ENCODE peak calls at places on chromosomes 16 and 17, in eight cellular contexts. I, M, R, S, F, U, J and O are unnamed samples.

GRCh38 chr17:66576473-66576872 is 258.4 kb upstream of the CACNG5 start:
- DNase-seq in I (no peak), M (no peak), R (no peak), S (no peak), F (no peak), U (no peak), J (no peak), O (no peak)

GRCh38 chr17:61599608-61600007 is 8.6 kb upstream of the NACA2 start:
- DNase-seq in I (no peak), M (no peak), R (no peak), S (no peak), F (no peak), U (no peak), J (no peak), O (no peak)

GRCh38 chr17:11278186-11278983 is 37.4 kb downstream of the SHISA6 start:
- DNase-seq in I (no peak), M (no peak), R (no peak), S (no peak), F (no peak), U (no peak), J (no peak), O (peak)

GRCh38 chr17:61926831-61927210 is 961 bp downstream of the INTS2 start:
- DNase-seq in I (no peak), M (no peak), R (peak), S (no peak), F (no peak), U (no peak), J (no peak), O (no peak)

GRCh38 chr17:21280081-21280518 is 4.4 kb upstream of the MAP2K3 start:
- DNase-seq in I (peak), M (peak), R (peak), S (peak), F (peak), U (peak), J (peak), O (peak)

GRCh38 chr17:76009969-76010661 is 9.5 kb downstream of the CDK3 start:
- DNase-seq in I (no peak), M (no peak), R (no peak), S (no peak), F (no peak), U (peak), J (no peak), O (no peak)

GRCh38 chr17:57255776-57256681 is at the start of gene MSI2:
- DNase-seq in I (peak), M (peak), R (peak), S (peak), F (peak), U (peak), J (peak), O (peak)

GRCh38 chr16:30925646-30926332 is 2.4 kb downstream of the FBXL19 start:
- DNase-seq in I (no peak), M (no peak), R (no peak), S (no peak), F (no peak), U (no peak), J (no peak), O (peak)

GRCh38 chr17:66755101-66755943 is 79.6 kb upstream of the CACNG5 start:
- DNase-seq in I (no peak), M (peak), R (no peak), S (no peak), F (no peak), U (no peak), J (no peak), O (no peak)

GRCh38 chr17:65071861-65072260 is 15.3 kb upstream of the GNA13 start:
- DNase-seq in I (no peak), M (no peak), R (no peak), S (no peak), F (no peak), U (no peak), J (no peak), O (no peak)

GRCh38 chr16:58500329-58501241 is 642 bp downstream of the NDRG4 start:
- DNase-seq in I (no peak), M (peak), R (no peak), S (no peak), F (no peak), U (peak), J (no peak), O (peak)

GRCh38 chr16:85573696-85574641 is 39.2 kb upstream of the GSE1 start:
- DNase-seq in I (peak), M (no peak), R (peak), S (peak), F (no peak), U (peak), J (no peak), O (no peak)